ENCODE peak calls at places on chromosomes 12 and 14, in four cellular contexts. A is SK-N-SH, Y is H1, I is K562. T is an unnamed sample.

GRCh38 chr14:103199141-103199540 is 75.9 kb downstream of the TNFAIP2 start:
- DNase-seq in A (no peak), Y (no peak), I (no peak), T (no peak)

GRCh38 chr14:51730674-51731073 is 79.0 kb downstream of the FRMD6 start:
- DNase-seq in A (no peak), Y (no peak), I (no peak), T (no peak)

GRCh38 chr12:52268212-52268611 is 6.2 kb upstream of the KRT86 start:
- DNase-seq in A (no peak), Y (no peak), I (no peak), T (no peak)

GRCh38 chr12:26499979-26500640 is 304.7 kb downstream of the SSPN start:
- DNase-seq in A (no peak), Y (no peak), I (no peak), T (no peak)

GRCh38 chr12:64058541-64059321 is 163.4 kb downstream of the KICS2 start:
- DNase-seq in A (no peak), Y (no peak), I (no peak), T (no peak)

GRCh38 chr12:644818-645552 is 18.3 kb downstream of the NINJ2 start:
- DNase-seq in A (no peak), Y (no peak), I (no peak), T (no peak)

GRCh38 chr14:58296731-58297130 is 1.6 kb upstream of the ARID4A start:
- DNase-seq in A (no peak), Y (no peak), I (peak), T (no peak)

GRCh38 chr12:84924956-84925355 is 12.4 kb upstream of the SLC6A15 start:
- DNase-seq in A (no peak), Y (no peak), I (no peak), T (no peak)

GRCh38 chr12:65170245-65170881 is 980 bp downstream of the LEMD3 start:
- DNase-seq in A (peak), Y (peak), I (peak), T (peak)

GRCh38 chr14:104098272-104099095 is 13.0 kb downstream of the ASPG start:
- DNase-seq in A (no peak), Y (no peak), I (no peak), T (no peak)

GRCh38 chr14:47785041-47785440 is 109.6 kb upstream of the MDGA2 start:
- DNase-seq in A (no peak), Y (no peak), I (no peak), T (no peak)

GRCh38 chr14:94129758-94130414 is 482 bp upstream of the IFI27L2 start:
- DNase-seq in A (peak), Y (peak), I (peak), T (no peak)

GRCh38 chr12:31991815-31992214 is 32.6 kb downstream of the RESF1 start:
- DNase-seq in A (no peak), Y (no peak), I (no peak), T (no peak)

GRCh38 chr12:49880756-49881390 is 22.8 kb downstream of the FAIM2 start:
- DNase-seq in A (no peak), Y (no peak), I (no peak), T (no peak)

GRCh38 chr14:90903101-90903500 is 86.9 kb upstream of the TTC7B start:
- DNase-seq in A (peak), Y (no peak), I (peak), T (peak)

GRCh38 chr14:101184104-101184455 is 280.6 kb upstream of the RTL1 start:
- DNase-seq in A (peak), Y (no peak), I (no peak), T (no peak)

GRCh38 chr14:80850197-80850814 is 91.2 kb downstream of the CEP128 start:
- DNase-seq in A (peak), Y (no peak), I (peak), T (peak)

GRCh38 chr12:68416826-68417225 is 84.7 kb upstream of the MDM1 start:
- DNase-seq in A (no peak), Y (no peak), I (no peak), T (no peak)

GRCh38 chr12:119780786-119781434 is 96.2 kb downstream of the CIT start:
- DNase-seq in A (peak), Y (peak), I (peak), T (peak)

GRCh38 chr12:108720757-108721514 is 10.4 kb downstream of the CORO1C start:
- DNase-seq in A (no peak), Y (no peak), I (no peak), T (no peak)

GRCh38 chr12:92105110-92105509 is 40.5 kb downstream of the BTG1 start:
- DNase-seq in A (no peak), Y (no peak), I (no peak), T (no peak)

GRCh38 chr12:121793836-121794531 is 496 bp upstream of the RHOF start:
- DNase-seq in A (peak), Y (peak), I (peak), T (peak)

GRCh38 chr12:122022393-122023338 is 982 bp downstream of the BCL7A start:
- DNase-seq in A (peak), Y (peak), I (peak), T (peak)

GRCh38 chr12:44375694-44376093 is 500.4 kb downstream of the NELL2 start:
- DNase-seq in A (no peak), Y (no peak), I (no peak), T (no peak)

GRCh38 chr12:57837779-57838562 is 8.6 kb downstream of the CTDSP2 start:
- DNase-seq in A (no peak), Y (no peak), I (no peak), T (no peak)

GRCh38 chr14:102568115-102568614 is 24.3 kb upstream of the RCOR1 start:
- DNase-seq in A (no peak), Y (no peak), I (peak), T (peak)

GRCh38 chr12:121124402-121125109 is 8.1 kb upstream of the P2RX7 start:
- DNase-seq in A (no peak), Y (no peak), I (no peak), T (peak)

GRCh38 chr12:54762390-54762789 is 91.9 kb upstream of the MUCL1 start:
- DNase-seq in A (no peak), Y (no peak), I (no peak), T (peak)

GRCh38 chr12:54765652-54766051 is 88.7 kb upstream of the MUCL1 start:
- DNase-seq in A (no peak), Y (no peak), I (no peak), T (no peak)

DNA sequence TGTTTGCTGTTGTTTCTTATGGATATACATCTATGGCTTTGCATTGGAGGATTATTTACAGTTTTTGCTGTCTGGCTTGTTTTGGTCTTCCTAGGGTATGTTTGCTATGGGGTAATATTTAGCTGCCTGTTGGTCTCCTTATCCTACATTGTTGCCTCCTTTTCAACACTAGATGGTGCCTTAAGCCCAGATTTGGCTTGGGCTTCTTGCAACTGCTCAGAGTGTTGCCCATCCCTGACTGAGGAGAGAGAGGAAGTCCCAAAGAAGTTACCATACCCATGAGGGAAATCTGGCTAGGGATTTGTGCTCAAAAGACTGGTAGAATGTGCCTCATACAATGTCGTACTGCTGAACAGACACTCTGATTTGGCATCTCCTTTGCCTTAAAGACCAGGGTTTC is 94.6 kb upstream of the MUCL1 start:
- DNase-seq in A (no peak), Y (peak), I (no peak), T (peak)
- TF ChIP-seq JUND in A (no peak), Y (no peak), I (no peak), T (no peak)

DNA sequence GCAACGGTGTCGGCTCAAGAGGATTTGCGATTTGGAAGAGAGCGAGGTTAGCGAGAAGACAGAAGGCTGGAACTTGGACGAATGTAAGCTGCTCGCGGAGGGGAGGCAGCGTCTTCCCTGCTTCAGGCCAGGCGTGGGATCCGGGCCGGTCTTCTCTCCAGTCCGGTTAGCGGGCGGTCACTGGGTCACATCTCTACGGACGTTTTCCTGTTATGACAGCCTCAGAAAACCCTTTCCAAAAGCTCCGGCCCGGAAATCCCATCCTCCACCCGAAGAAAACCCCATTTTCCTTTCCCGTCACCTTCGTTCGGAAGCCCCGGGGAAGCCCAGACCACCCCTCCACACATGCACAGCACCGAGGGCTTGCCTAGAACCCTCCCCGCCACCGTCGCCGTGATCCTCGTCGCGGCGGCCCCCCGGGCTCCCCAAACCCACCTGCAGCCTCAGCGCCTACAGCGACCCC is 268 bp downstream of the NDUFB1 start:
- DNase-seq in A (no peak), Y (no peak), I (peak), T (peak)
- TF ChIP-seq JUND in A (no peak), Y (no peak), I (no peak), T (no peak)

GRCh38 chr14:60999536-60999935 is 18.5 kb downstream of the SLC38A6 start:
- DNase-seq in A (no peak), Y (no peak), I (no peak), T (no peak)

GRCh38 chr14:60998617-60999016 is 17.6 kb downstream of the SLC38A6 start:
- DNase-seq in A (no peak), Y (no peak), I (no peak), T (no peak)

DNA sequence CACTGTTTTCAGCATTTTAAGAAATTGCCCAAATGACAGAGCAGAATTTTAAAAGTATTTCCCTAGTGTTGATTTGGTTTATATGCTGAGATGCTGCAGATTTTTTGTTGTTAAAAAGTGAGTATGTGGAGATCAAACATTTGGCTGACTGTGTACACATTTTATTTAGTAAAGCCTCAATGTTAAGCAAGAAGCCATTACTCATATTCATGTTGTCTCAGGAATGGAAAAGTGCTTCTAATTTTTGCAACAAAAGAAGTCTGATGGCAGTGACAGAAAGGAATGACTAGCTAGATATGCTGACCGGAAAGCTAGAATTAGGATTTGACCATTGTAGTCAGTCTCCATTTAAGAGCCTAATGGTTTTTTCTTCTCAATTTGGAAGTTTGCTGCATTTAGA is 22.5 kb downstream of the SLC38A6 start:
- DNase-seq in A (no peak), Y (no peak), I (no peak), T (no peak)
- TF ChIP-seq JUND in A (no peak), Y (no peak), I (no peak), T (no peak)

GRCh38 chr12:7833831-7834230 is 38.9 kb downstream of the SLC2A14 start:
- DNase-seq in A (no peak), Y (no peak), I (no peak), T (no peak)
- TF ChIP-seq JUND in A (no peak), Y (no peak), I (no peak), T (no peak)

DNA sequence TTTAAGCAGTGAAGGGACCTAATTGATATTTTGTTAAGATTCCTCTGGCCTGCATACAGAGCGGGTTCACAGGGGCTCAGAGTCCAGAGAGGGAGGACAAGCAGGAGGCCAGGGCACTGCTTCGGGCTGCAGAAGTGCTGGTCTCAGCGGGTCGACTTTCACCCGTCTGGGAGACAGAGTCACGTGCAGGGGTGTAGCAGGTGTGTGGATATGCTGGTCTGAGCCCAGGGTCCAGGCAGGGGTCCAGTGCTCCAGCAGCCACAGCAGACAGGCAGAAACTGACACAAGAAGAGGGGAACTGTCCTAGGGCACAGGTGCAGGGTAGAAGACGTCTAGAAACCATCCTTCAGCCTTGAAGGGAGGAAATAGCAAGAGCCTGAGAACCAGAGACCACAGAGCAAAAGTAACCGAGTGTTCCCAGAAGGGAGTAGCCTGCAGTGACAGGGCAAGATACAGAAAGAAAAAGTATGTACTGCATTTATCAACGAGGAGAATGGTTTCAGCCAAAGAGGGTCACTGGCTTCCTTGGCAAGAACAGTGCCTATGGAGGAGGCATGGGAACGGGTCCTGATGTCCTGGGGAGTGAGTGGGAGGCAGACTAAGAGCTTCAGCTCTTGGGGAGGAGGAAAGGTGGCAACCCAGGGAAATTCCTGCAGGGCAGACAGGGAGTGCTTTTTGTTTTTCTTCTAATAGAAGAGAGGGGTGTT is 28.7 kb downstream of the FBXO21 start:
- DNase-seq in A (no peak), Y (no peak), I (no peak), T (no peak)
- TF ChIP-seq JUND in A (no peak), Y (no peak), I (no peak), T (no peak)

GRCh38 chr12:96454396-96454795 is 35.0 kb upstream of the CFAP54 start:
- DNase-seq in A (no peak), Y (no peak), I (no peak), T (no peak)
- TF ChIP-seq JUND in A (no peak), Y (no peak), I (no peak), T (no peak)